ENCODE peak calls at places on chromosome 17, in nine cellular contexts. C, T, N, B, G, K, Y, O and J are unnamed samples.

GRCh38 chr17:81309140-81309858 is 14.2 kb upstream of the SLC38A10 start:
- DNase-seq in C (peak), T (peak), N (no peak), B (peak), G (peak), K (no peak), Y (no peak), O (no peak), J (peak)

GRCh38 chr17:14744716-14745115 is 443.8 kb downstream of the HS3ST3B1 start:
- DNase-seq in C (no peak), T (no peak), N (no peak), B (no peak), G (peak), K (no peak), Y (no peak), O (no peak), J (no peak)

GRCh38 chr17:67557052-67557845 is 160.5 kb upstream of the NOL11 start:
- DNase-seq in C (no peak), T (no peak), N (no peak), B (no peak), G (no peak), K (no peak), Y (no peak), O (no peak), J (no peak)

GRCh38 chr17:14156689-14157088 is 80.0 kb downstream of the CDRT15 start:
- DNase-seq in C (no peak), T (no peak), N (no peak), B (no peak), G (no peak), K (no peak), Y (no peak), O (no peak), J (no peak)

GRCh38 chr17:78242024-78242742 is 10.8 kb downstream of the TMEM235 start:
- DNase-seq in C (no peak), T (no peak), N (no peak), B (no peak), G (no peak), K (no peak), Y (no peak), O (no peak), J (no peak)

GRCh38 chr17:60278237-60278636 is 113.7 kb downstream of the USP32 start:
- DNase-seq in C (no peak), T (no peak), N (no peak), B (no peak), G (no peak), K (no peak), Y (no peak), O (no peak), J (no peak)

GRCh38 chr17:78672880-78673371 is 95.7 kb upstream of the DNAH17 start:
- DNase-seq in C (peak), T (no peak), N (no peak), B (no peak), G (peak), K (no peak), Y (no peak), O (no peak), J (no peak)

GRCh38 chr17:2277430-2278170 is 26.0 kb downstream of the SMG6 start:
- DNase-seq in C (no peak), T (no peak), N (no peak), B (no peak), G (no peak), K (no peak), Y (no peak), O (no peak), J (no peak)

GRCh38 chr17:16083223-16083622 is 83.6 kb downstream of the TTC19 start:
- DNase-seq in C (no peak), T (no peak), N (no peak), B (no peak), G (no peak), K (no peak), Y (no peak), O (no peak), J (no peak)

GRCh38 chr17:57862990-57863667 is 13.3 kb upstream of the MRPS23 start:
- DNase-seq in C (no peak), T (no peak), N (no peak), B (peak), G (no peak), K (no peak), Y (no peak), O (no peak), J (no peak)

GRCh38 chr17:57940653-57941329 is 14.4 kb downstream of the CUEDC1 start:
- DNase-seq in C (no peak), T (no peak), N (no peak), B (peak), G (no peak), K (peak), Y (no peak), O (no peak), J (no peak)

GRCh38 chr17:64262422-64263260 is at the start of gene TEX2:
- DNase-seq in C (no peak), T (peak), N (peak), B (peak), G (peak), K (peak), Y (peak), O (no peak), J (peak)

GRCh38 chr17:44850025-44850424 is 2.3 kb downstream of the HIGD1B start:
- DNase-seq in C (no peak), T (no peak), N (no peak), B (no peak), G (no peak), K (no peak), Y (no peak), O (no peak), J (no peak)

GRCh38 chr17:67779098-67779672 is 46.1 kb upstream of the BPTF start:
- DNase-seq in C (peak), T (peak), N (peak), B (peak), G (peak), K (peak), Y (peak), O (no peak), J (peak)

GRCh38 chr17:64165347-64165746 is 35.4 kb upstream of the ERN1 start:
- DNase-seq in C (no peak), T (no peak), N (no peak), B (no peak), G (no peak), K (no peak), Y (no peak), O (no peak), J (no peak)

GRCh38 chr17:9139695-9140094 is 118.4 kb downstream of the NTN1 start:
- DNase-seq in C (no peak), T (no peak), N (no peak), B (no peak), G (no peak), K (no peak), Y (no peak), O (no peak), J (no peak)

GRCh38 chr17:68247445-68248198 is at the start of gene AMZ2:
- DNase-seq in C (peak), T (peak), N (peak), B (peak), G (peak), K (peak), Y (peak), O (peak), J (peak)

GRCh38 chr17:79413591-79413990 is 197.3 kb downstream of the RBFOX3 start:
- DNase-seq in C (no peak), T (no peak), N (no peak), B (no peak), G (no peak), K (no peak), Y (no peak), O (no peak), J (no peak)

GRCh38 chr17:75518983-75519540 is 2.7 kb downstream of the TSEN54 start:
- DNase-seq in C (no peak), T (no peak), N (no peak), B (no peak), G (no peak), K (no peak), Y (no peak), O (no peak), J (no peak)
- TF ChIP-seq CTCF in C (no peak), T (no peak), N (no peak), B (no peak), G (no peak), K (no peak), Y (no peak), O (no peak), J (no peak)

DNA sequence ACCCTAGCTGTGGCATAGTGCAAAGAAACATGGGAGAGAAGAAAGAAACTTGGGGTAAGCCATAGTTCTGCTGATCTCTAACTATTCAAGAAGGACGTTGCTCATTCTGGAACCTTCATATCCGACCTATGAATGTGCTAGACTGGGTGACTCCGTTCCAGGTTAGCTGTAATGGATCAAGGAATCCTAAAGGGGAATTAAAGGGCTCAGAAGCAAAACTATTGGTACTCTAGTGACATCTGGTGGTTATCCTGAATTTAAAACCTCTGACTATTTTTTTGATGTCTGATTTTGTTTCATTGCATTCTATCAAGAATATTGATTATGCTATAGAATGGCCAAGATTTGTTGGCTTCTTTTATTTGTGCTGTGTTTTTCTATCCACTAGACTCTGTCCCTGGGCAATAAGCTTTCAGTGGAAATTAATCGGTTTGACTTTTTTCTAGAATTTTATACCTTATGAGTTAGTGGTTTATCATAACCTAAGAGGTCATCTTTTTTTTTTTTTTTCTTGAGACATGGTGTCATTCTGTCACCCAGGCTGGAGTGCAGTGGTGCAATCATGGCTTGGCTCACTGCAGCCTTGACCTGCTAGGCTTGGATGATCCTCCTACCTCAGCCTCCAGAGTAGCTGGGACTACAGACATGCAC is 19.5 kb downstream of the PCTP start:
- DNase-seq in C (peak), T (peak), N (no peak), B (no peak), G (peak), K (peak), Y (no peak), O (no peak), J (no peak)
- TF ChIP-seq CTCF in C (peak), T (peak), N (no peak), B (peak), G (peak), K (peak), Y (no peak), O (peak), J (peak)

DNA sequence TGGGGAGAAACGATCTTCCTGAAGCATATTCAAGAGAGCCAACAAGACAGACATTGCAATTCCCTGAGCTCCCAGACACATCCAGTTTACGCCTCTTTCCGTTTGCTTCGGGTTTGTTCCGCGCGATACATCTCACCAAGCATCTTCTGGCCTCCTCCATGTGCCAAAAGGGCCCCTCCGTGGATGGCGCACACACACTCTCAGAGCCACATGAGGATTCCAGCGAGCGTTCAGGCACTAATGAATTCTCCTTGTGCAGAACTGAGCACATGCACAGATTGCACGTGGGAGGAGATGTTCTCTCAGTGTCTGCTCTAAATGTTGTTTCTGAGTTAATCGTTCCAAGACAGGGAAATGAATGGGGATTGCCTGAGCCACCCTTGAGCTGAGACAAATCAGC is 146.6 kb upstream of the SHISA6 start:
- DNase-seq in C (no peak), T (no peak), N (no peak), B (no peak), G (no peak), K (no peak), Y (no peak), O (peak), J (no peak)
- TF ChIP-seq CTCF in C (no peak), T (no peak), N (no peak), B (no peak), G (no peak), K (no peak), Y (no peak), O (no peak), J (no peak)

DNA sequence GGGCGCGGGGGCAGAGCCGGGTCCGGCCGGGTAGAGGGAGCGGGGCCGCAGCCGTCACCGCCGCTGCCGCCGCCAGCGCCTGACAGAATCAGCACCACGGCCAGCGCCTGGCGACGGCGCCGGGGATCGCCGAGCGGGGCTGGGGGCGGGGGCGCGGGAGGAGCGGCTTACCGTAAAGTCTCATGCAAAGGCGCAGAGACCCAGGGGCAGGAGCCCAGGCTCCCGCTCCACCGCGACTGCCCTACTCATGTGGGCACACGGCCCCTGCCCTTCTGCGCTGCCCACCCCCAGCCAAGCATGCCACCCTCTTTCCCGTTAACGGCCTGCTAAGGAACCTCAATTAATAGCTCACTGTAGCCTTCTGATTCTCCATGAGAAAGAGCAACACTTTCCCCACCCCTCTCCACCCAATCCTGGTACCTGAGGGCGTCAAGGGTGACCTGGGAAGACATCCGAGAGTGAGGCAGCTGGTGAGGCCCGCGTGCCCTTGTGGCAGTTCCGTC is at the start of gene SEZ6:
- DNase-seq in C (peak), T (peak), N (peak), B (peak), G (peak), K (peak), Y (peak), O (peak), J (peak)
- TF ChIP-seq CTCF in C (no peak), T (no peak), N (no peak), B (peak), G (no peak), K (no peak), Y (no peak), O (no peak), J (no peak)

GRCh38 chr17:39239640-39240314 is 14.0 kb upstream of the STAC2 start:
- DNase-seq in C (no peak), T (peak), N (peak), B (no peak), G (no peak), K (peak), Y (peak), O (no peak), J (peak)
- TF ChIP-seq CTCF in C (peak), T (peak), N (peak), B (no peak), G (peak), K (peak), Y (peak), O (peak), J (peak)

GRCh38 chr17:71759422-71760060 is 361.3 kb upstream of the SOX9 start:
- DNase-seq in C (no peak), T (no peak), N (no peak), B (no peak), G (peak), K (no peak), Y (no peak), O (no peak), J (no peak)

GRCh38 chr17:71765437-71765836 is 355.4 kb upstream of the SOX9 start:
- DNase-seq in C (no peak), T (no peak), N (no peak), B (no peak), G (peak), K (no peak), Y (no peak), O (no peak), J (no peak)

GRCh38 chr17:71762526-71762925 is 358.3 kb upstream of the SOX9 start:
- DNase-seq in C (no peak), T (no peak), N (no peak), B (no peak), G (no peak), K (no peak), Y (no peak), O (no peak), J (no peak)

GRCh38 chr17:71760062-71760720 is 360.6 kb upstream of the SOX9 start:
- DNase-seq in C (no peak), T (no peak), N (no peak), B (no peak), G (peak), K (no peak), Y (no peak), O (no peak), J (no peak)

GRCh38 chr17:71764507-71764906 is 356.3 kb upstream of the SOX9 start:
- DNase-seq in C (no peak), T (peak), N (no peak), B (no peak), G (peak), K (no peak), Y (no peak), O (no peak), J (peak)
- TF ChIP-seq CTCF in C (no peak), T (peak), N (no peak), B (no peak), G (peak), K (peak), Y (no peak), O (peak), J (peak)

DNA sequence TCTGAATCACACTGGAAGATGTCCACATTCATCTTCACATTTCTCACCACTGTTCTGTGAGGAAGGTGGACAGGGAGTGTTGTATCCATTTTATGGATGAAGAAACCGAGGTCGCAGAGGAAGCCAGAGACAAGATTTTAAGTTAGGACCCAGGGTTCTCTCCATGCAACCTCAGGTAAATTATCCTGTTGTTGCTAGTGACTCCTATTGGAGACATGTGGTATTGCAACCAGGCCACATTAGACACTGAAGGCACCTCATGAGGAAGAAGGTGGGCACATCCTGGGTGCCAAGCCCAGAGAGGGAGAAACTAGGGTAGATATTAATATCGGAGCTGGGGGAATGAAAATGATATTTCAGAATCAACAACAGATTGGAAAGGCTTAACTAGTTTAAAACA is 8.5 kb upstream of the WNT9B start:
- DNase-seq in C (no peak), T (no peak), N (no peak), B (no peak), G (no peak), K (no peak), Y (no peak), O (no peak), J (no peak)
- TF ChIP-seq CTCF in C (peak), T (peak), N (peak), B (no peak), G (peak), K (peak), Y (no peak), O (peak), J (peak)

GRCh38 chr17:50185724-50186545 is 15.5 kb downstream of the COL1A1 start:
- DNase-seq in C (peak), T (no peak), N (no peak), B (no peak), G (peak), K (no peak), Y (no peak), O (no peak), J (no peak)

GRCh38 chr17:50184611-50185398 is 16.6 kb downstream of the COL1A1 start:
- DNase-seq in C (peak), T (no peak), N (no peak), B (peak), G (no peak), K (peak), Y (no peak), O (no peak), J (no peak)

GRCh38 chr17:50182783-50183438 is 17.1 kb downstream of the SGCA start:
- DNase-seq in C (peak), T (no peak), N (no peak), B (no peak), G (peak), K (no peak), Y (no peak), O (no peak), J (no peak)

GRCh38 chr17:50183439-50184001 is 17.7 kb downstream of the SGCA start:
- DNase-seq in C (peak), T (no peak), N (no peak), B (no peak), G (peak), K (peak), Y (no peak), O (no peak), J (no peak)

DNA sequence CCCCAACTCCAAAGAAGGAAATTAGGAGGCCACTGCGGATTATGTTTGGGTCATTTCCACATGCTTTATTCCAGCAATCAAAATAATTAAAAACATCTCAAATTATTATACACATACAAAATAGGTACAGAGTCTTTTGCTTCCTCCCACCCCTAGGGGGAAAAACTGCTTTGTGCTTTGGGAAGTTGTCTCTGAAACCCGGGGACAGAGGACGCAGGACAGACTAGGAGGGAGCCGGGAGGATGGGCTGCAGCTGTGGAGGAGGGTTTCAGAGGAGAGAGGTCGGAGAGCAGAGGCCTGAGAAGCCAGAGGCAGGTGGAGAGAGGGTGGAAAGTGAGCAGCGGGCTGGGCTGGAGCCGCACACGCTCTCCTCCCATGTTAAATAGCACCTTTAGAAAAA is 17.4 kb downstream of the COL1A1 start:
- DNase-seq in C (peak), T (no peak), N (no peak), B (no peak), G (peak), K (no peak), Y (no peak), O (no peak), J (no peak)
- TF ChIP-seq CTCF in C (peak), T (no peak), N (no peak), B (no peak), G (peak), K (no peak), Y (peak), O (peak), J (peak)